ENCODE peak calls at places on chromosomes 1 and 21, in five cellular contexts. One of them, this sample, is unnamed.

GRCh38 chr1:55696181-55696580 is 481.0 kb upstream of the USP24 start:
- DNase-seq in cardiac muscle cell: peak
- DNase-seq in astrocyte of the cerebellum: peak
- DNase-seq in stimulated activated CD4-positive, alpha-beta T cell treated with anti-CD3 and anti-CD28 coated beads, Interleukin-2, amount 100 ng/mL, for 24 hours: no peak
- DNase-seq in activated CD4-positive, alpha-beta T cell treated with anti-CD3 and anti-CD28 coated beads, Interleukin-2, amount 50 U/mL, for 48 hours: no peak
- DNase-seq in this sample: no peak

GRCh38 chr1:24015226-24016210 is 35.4 kb upstream of the SRSF10 start:
- DNase-seq in astrocyte of the cerebellum: no peak
- DNase-seq in activated CD4-positive, alpha-beta T cell treated with anti-CD3 and anti-CD28 coated beads, Interleukin-2, amount 50 U/mL, for 48 hours: no peak
- DNase-seq in cardiac muscle cell: peak
- DNase-seq in stimulated activated CD4-positive, alpha-beta T cell treated with anti-CD3 and anti-CD28 coated beads, Interleukin-2, amount 100 ng/mL, for 24 hours: no peak
- DNase-seq in this sample: no peak

GRCh38 chr1:20685739-20686138 is 24.6 kb upstream of the DDOST start:
- DNase-seq in stimulated activated CD4-positive, alpha-beta T cell treated with anti-CD3 and anti-CD28 coated beads, Interleukin-2, amount 100 ng/mL, for 24 hours: no peak
- DNase-seq in cardiac muscle cell: no peak
- DNase-seq in activated CD4-positive, alpha-beta T cell treated with anti-CD3 and anti-CD28 coated beads, Interleukin-2, amount 50 U/mL, for 48 hours: no peak
- DNase-seq in astrocyte of the cerebellum: no peak
- DNase-seq in this sample: peak

GRCh38 chr1:84143796-84144565 is at the start of gene PRKACB:
- DNase-seq in astrocyte of the cerebellum: no peak
- DNase-seq in activated CD4-positive, alpha-beta T cell treated with anti-CD3 and anti-CD28 coated beads, Interleukin-2, amount 50 U/mL, for 48 hours: no peak
- DNase-seq in stimulated activated CD4-positive, alpha-beta T cell treated with anti-CD3 and anti-CD28 coated beads, Interleukin-2, amount 100 ng/mL, for 24 hours: no peak
- DNase-seq in cardiac muscle cell: peak
- DNase-seq in this sample: no peak

GRCh38 chr1:204306076-204306475 is 53.7 kb downstream of the PLEKHA6 start:
- DNase-seq in stimulated activated CD4-positive, alpha-beta T cell treated with anti-CD3 and anti-CD28 coated beads, Interleukin-2, amount 100 ng/mL, for 24 hours: no peak
- DNase-seq in cardiac muscle cell: no peak
- DNase-seq in astrocyte of the cerebellum: no peak
- DNase-seq in activated CD4-positive, alpha-beta T cell treated with anti-CD3 and anti-CD28 coated beads, Interleukin-2, amount 50 U/mL, for 48 hours: no peak
- DNase-seq in this sample: no peak

GRCh38 chr1:8015809-8016165 is 10.3 kb downstream of the ERRFI1 start:
- DNase-seq in stimulated activated CD4-positive, alpha-beta T cell treated with anti-CD3 and anti-CD28 coated beads, Interleukin-2, amount 100 ng/mL, for 24 hours: no peak
- DNase-seq in activated CD4-positive, alpha-beta T cell treated with anti-CD3 and anti-CD28 coated beads, Interleukin-2, amount 50 U/mL, for 48 hours: no peak
- DNase-seq in astrocyte of the cerebellum: no peak
- DNase-seq in cardiac muscle cell: peak
- DNase-seq in this sample: no peak

GRCh38 chr1:19439464-19440171 is 45.7 kb downstream of the CAPZB start:
- DNase-seq in activated CD4-positive, alpha-beta T cell treated with anti-CD3 and anti-CD28 coated beads, Interleukin-2, amount 50 U/mL, for 48 hours: peak
- DNase-seq in astrocyte of the cerebellum: no peak
- DNase-seq in cardiac muscle cell: peak
- DNase-seq in stimulated activated CD4-positive, alpha-beta T cell treated with anti-CD3 and anti-CD28 coated beads, Interleukin-2, amount 100 ng/mL, for 24 hours: no peak
- DNase-seq in this sample: no peak

GRCh38 chr1:231720652-231721325 is 94.2 kb downstream of the DISC1 start:
- DNase-seq in stimulated activated CD4-positive, alpha-beta T cell treated with anti-CD3 and anti-CD28 coated beads, Interleukin-2, amount 100 ng/mL, for 24 hours: no peak
- DNase-seq in astrocyte of the cerebellum: no peak
- DNase-seq in activated CD4-positive, alpha-beta T cell treated with anti-CD3 and anti-CD28 coated beads, Interleukin-2, amount 50 U/mL, for 48 hours: no peak
- DNase-seq in cardiac muscle cell: no peak
- DNase-seq in this sample: no peak

GRCh38 chr1:15215116-15215515 is 31.9 kb upstream of the FHAD1 start:
- DNase-seq in activated CD4-positive, alpha-beta T cell treated with anti-CD3 and anti-CD28 coated beads, Interleukin-2, amount 50 U/mL, for 48 hours: no peak
- DNase-seq in stimulated activated CD4-positive, alpha-beta T cell treated with anti-CD3 and anti-CD28 coated beads, Interleukin-2, amount 100 ng/mL, for 24 hours: no peak
- DNase-seq in cardiac muscle cell: no peak
- DNase-seq in astrocyte of the cerebellum: no peak
- DNase-seq in this sample: no peak

GRCh38 chr1:176195547-176195946 is 11.5 kb downstream of the COP1 start:
- DNase-seq in stimulated activated CD4-positive, alpha-beta T cell treated with anti-CD3 and anti-CD28 coated beads, Interleukin-2, amount 100 ng/mL, for 24 hours: no peak
- DNase-seq in cardiac muscle cell: no peak
- DNase-seq in activated CD4-positive, alpha-beta T cell treated with anti-CD3 and anti-CD28 coated beads, Interleukin-2, amount 50 U/mL, for 48 hours: no peak
- DNase-seq in astrocyte of the cerebellum: no peak
- DNase-seq in this sample: no peak

GRCh38 chr1:228141082-228141870 is 1.2 kb downstream of the GUK1 start:
- DNase-seq in activated CD4-positive, alpha-beta T cell treated with anti-CD3 and anti-CD28 coated beads, Interleukin-2, amount 50 U/mL, for 48 hours: no peak
- DNase-seq in astrocyte of the cerebellum: peak
- DNase-seq in stimulated activated CD4-positive, alpha-beta T cell treated with anti-CD3 and anti-CD28 coated beads, Interleukin-2, amount 100 ng/mL, for 24 hours: no peak
- DNase-seq in cardiac muscle cell: peak
- DNase-seq in this sample: peak

GRCh38 chr21:26194326-26194725 is 23.8 kb upstream of the APP start:
- DNase-seq in activated CD4-positive, alpha-beta T cell treated with anti-CD3 and anti-CD28 coated beads, Interleukin-2, amount 50 U/mL, for 48 hours: no peak
- DNase-seq in astrocyte of the cerebellum: no peak
- DNase-seq in stimulated activated CD4-positive, alpha-beta T cell treated with anti-CD3 and anti-CD28 coated beads, Interleukin-2, amount 100 ng/mL, for 24 hours: no peak
- DNase-seq in cardiac muscle cell: no peak
- DNase-seq in this sample: no peak

GRCh38 chr1:111227875-111228747 is 598 bp downstream of the CHI3L2 start:
- DNase-seq in activated CD4-positive, alpha-beta T cell treated with anti-CD3 and anti-CD28 coated beads, Interleukin-2, amount 50 U/mL, for 48 hours: peak
- DNase-seq in stimulated activated CD4-positive, alpha-beta T cell treated with anti-CD3 and anti-CD28 coated beads, Interleukin-2, amount 100 ng/mL, for 24 hours: no peak
- DNase-seq in astrocyte of the cerebellum: peak
- DNase-seq in cardiac muscle cell: peak
- DNase-seq in this sample: no peak